ENCODE peak calls at places on chromosomes 12 and 14, in eight cellular contexts. W is CD8-positive, alpha-beta T cell; L is psoas muscle; I is Caco-2; F is HL-60; T is Peyer's patch; R is GM23248; S is mammary epithelial cell. V is an unnamed sample.

GRCh38 chr14:32802295-32802694 is 136.4 kb upstream of the NPAS3 start:
- DNase-seq in W (no peak), L (no peak), I (no peak), F (no peak), T (no peak), R (no peak), S (no peak), V (no peak)

GRCh38 chr14:45680531-45680930 is 427.5 kb upstream of the MIS18BP1 start:
- DNase-seq in W (no peak), L (no peak), I (no peak), F (no peak), T (no peak), R (no peak), S (no peak), V (no peak)

GRCh38 chr14:21191809-21192446 is 36.1 kb upstream of the OR5AU1 start:
- DNase-seq in W (peak), L (peak), I (peak), F (peak), T (peak), R (peak), S (peak), V (peak)

GRCh38 chr12:53756300-53757094 is 4.7 kb upstream of the CISTR start:
- DNase-seq in W (no peak), L (no peak), I (no peak), F (no peak), T (no peak), R (no peak), S (no peak), V (no peak)

GRCh38 chr12:44930972-44931600 is 55.0 kb upstream of the NELL2 start:
- DNase-seq in W (peak), L (no peak), I (no peak), F (no peak), T (no peak), R (peak), S (peak), V (peak)

GRCh38 chr12:103632554-103633216 is 45.6 kb downstream of the STAB2 start:
- DNase-seq in W (peak), L (peak), I (peak), F (peak), T (peak), R (peak), S (peak), V (peak)

GRCh38 chr12:47802312-47802711 is 17.4 kb downstream of the HDAC7 start:
- DNase-seq in W (no peak), L (no peak), I (no peak), F (peak), T (no peak), R (peak), S (no peak), V (no peak)

GRCh38 chr14:100131181-100131580 is 28.3 kb downstream of the DEGS2 start:
- DNase-seq in W (no peak), L (no peak), I (peak), F (no peak), T (no peak), R (no peak), S (no peak), V (no peak)

GRCh38 chr14:103456167-103456835 is 66.3 kb downstream of the CKB start:
- DNase-seq in W (no peak), L (no peak), I (no peak), F (no peak), T (no peak), R (peak), S (no peak), V (peak)

GRCh38 chr12:59452259-59452658 is 143.6 kb upstream of the SLC16A7 start:
- DNase-seq in W (no peak), L (no peak), I (no peak), F (no peak), T (no peak), R (peak), S (peak), V (peak)

GRCh38 chr14:97459180-97459579 is 662.0 kb downstream of the VRK1 start:
- DNase-seq in W (no peak), L (no peak), I (no peak), F (no peak), T (no peak), R (no peak), S (no peak), V (no peak)

GRCh38 chr14:92794547-92794941 is 439 bp downstream of the GOLGA5 start:
- DNase-seq in W (peak), L (no peak), I (no peak), F (no peak), T (no peak), R (peak), S (peak), V (peak)

GRCh38 chr14:41925409-41925808 is 318.7 kb downstream of the LRFN5 start:
- DNase-seq in W (no peak), L (no peak), I (no peak), F (no peak), T (no peak), R (peak), S (no peak), V (peak)

GRCh38 chr12:68537571-68537970 is 73.1 kb upstream of the RAP1B start:
- DNase-seq in W (no peak), L (no peak), I (no peak), F (no peak), T (no peak), R (no peak), S (no peak), V (no peak)

GRCh38 chr14:104445086-104445485 is 134.5 kb upstream of the C14orf180 start:
- DNase-seq in W (no peak), L (no peak), I (no peak), F (no peak), T (peak), R (no peak), S (no peak), V (no peak)

GRCh38 chr12:40144023-40144422 is 38.1 kb upstream of the SLC2A13 start:
- DNase-seq in W (no peak), L (no peak), I (no peak), F (peak), T (no peak), R (no peak), S (no peak), V (no peak)

GRCh38 chr12:7113389-7113871 is 4.4 kb upstream of the C1RL start:
- DNase-seq in W (peak), L (no peak), I (peak), F (peak), T (peak), R (peak), S (peak), V (peak)

GRCh38 chr12:46627686-46628085 is 198.1 kb downstream of the SLC38A4 start:
- DNase-seq in W (no peak), L (no peak), I (no peak), F (no peak), T (no peak), R (no peak), S (peak), V (no peak)

GRCh38 chr14:55927059-55927458 is 191.2 kb upstream of the PELI2 start:
- DNase-seq in W (no peak), L (no peak), I (peak), F (no peak), T (peak), R (no peak), S (no peak), V (no peak)

GRCh38 chr12:65300679-65301349 is 22.3 kb downstream of the MSRB3 start:
- DNase-seq in W (no peak), L (no peak), I (peak), F (no peak), T (no peak), R (peak), S (peak), V (peak)

GRCh38 chr14:105760691-105761344 is 234.4 kb downstream of the TMEM121 start:
- DNase-seq in W (no peak), L (no peak), I (no peak), F (no peak), T (no peak), R (no peak), S (no peak), V (no peak)

GRCh38 chr14:94112513-94113060 is 2.1 kb downstream of the IFI27 start:
- DNase-seq in W (no peak), L (no peak), I (no peak), F (no peak), T (peak), R (peak), S (no peak), V (no peak)

GRCh38 chr14:51293149-51293925 is 53.3 kb downstream of the TMX1 start:
- DNase-seq in W (no peak), L (peak), I (no peak), F (no peak), T (no peak), R (peak), S (peak), V (peak)

GRCh38 chr12:53211476-53212381 is 4.7 kb upstream of the ITGB7 start:
- DNase-seq in W (no peak), L (no peak), I (no peak), F (no peak), T (no peak), R (no peak), S (no peak), V (no peak)

GRCh38 chr14:74503256-74503972 is 9.8 kb downstream of the ISCA2 start:
- DNase-seq in W (no peak), L (no peak), I (no peak), F (no peak), T (no peak), R (no peak), S (no peak), V (no peak)

GRCh38 chr14:100914597-100915021 is 11.1 kb upstream of the RTL1 start:
- DNase-seq in W (no peak), L (no peak), I (no peak), F (no peak), T (no peak), R (peak), S (peak), V (peak)

GRCh38 chr14:31127690-31128089 is 79.9 kb downstream of the HECTD1 start:
- DNase-seq in W (peak), L (no peak), I (no peak), F (peak), T (no peak), R (no peak), S (peak), V (no peak)

GRCh38 chr14:31124197-31124596 is 83.4 kb downstream of the HECTD1 start:
- DNase-seq in W (peak), L (no peak), I (no peak), F (no peak), T (no peak), R (no peak), S (no peak), V (no peak)

GRCh38 chr14:31122921-31123320 is 84.7 kb downstream of the HECTD1 start:
- DNase-seq in W (no peak), L (no peak), I (no peak), F (no peak), T (no peak), R (no peak), S (no peak), V (no peak)

GRCh38 chr14:31126680-31127079 is 80.9 kb downstream of the HECTD1 start:
- DNase-seq in W (no peak), L (no peak), I (no peak), F (no peak), T (no peak), R (no peak), S (no peak), V (no peak)

GRCh38 chr14:31125231-31125630 is 82.4 kb downstream of the HECTD1 start:
- DNase-seq in W (no peak), L (no peak), I (no peak), F (no peak), T (no peak), R (no peak), S (no peak), V (no peak)
- H3K4me3 ChIP-seq in W (no peak), L (no peak), I (no peak), F (no peak), T (no peak), R (no peak), S (no peak), V (no peak)

GRCh38 chr12:3951380-3952135 is 78.4 kb upstream of the PARP11 start:
- DNase-seq in W (no peak), L (no peak), I (no peak), F (no peak), T (no peak), R (no peak), S (no peak), V (no peak)

GRCh38 chr12:3945671-3946070 is 72.5 kb upstream of the PARP11 start:
- DNase-seq in W (no peak), L (no peak), I (no peak), F (no peak), T (no peak), R (no peak), S (no peak), V (no peak)

GRCh38 chr12:3950714-3951320 is 77.6 kb upstream of the PARP11 start:
- DNase-seq in W (no peak), L (no peak), I (no peak), F (no peak), T (no peak), R (no peak), S (no peak), V (no peak)

GRCh38 chr12:3944620-3945019 is 71.4 kb upstream of the PARP11 start:
- DNase-seq in W (no peak), L (no peak), I (no peak), F (no peak), T (no peak), R (no peak), S (no peak), V (no peak)

DNA sequence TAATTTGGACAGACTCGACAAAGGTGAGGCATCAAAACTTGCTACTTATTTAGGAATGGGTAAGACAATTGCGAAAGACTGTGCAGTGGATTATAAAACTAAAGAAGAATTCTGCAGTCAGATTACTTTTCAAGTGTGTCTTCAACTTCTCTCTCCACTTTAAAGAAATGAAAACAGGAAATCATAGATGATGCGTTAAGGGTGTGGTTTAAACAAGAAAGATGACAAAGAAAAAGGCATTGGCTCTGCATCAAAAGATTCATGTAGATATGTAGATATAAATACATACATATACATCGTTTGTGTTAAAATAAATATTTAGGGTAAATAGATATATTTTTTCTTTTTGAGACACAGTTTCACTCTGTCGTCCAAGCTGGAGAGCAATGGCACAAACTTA is 74.6 kb upstream of the PARP11 start:
- DNase-seq in W (no peak), L (no peak), I (no peak), F (no peak), T (no peak), R (peak), S (no peak), V (no peak)
- H3K4me3 ChIP-seq in W (no peak), L (no peak), I (no peak), F (no peak), T (no peak), R (no peak), S (no peak), V (no peak)

GRCh38 chr12:128672428-128672827 is 151.3 kb downstream of the SLC15A4 start:
- DNase-seq in W (no peak), L (no peak), I (no peak), F (no peak), T (no peak), R (no peak), S (no peak), V (no peak)
- H3K4me3 ChIP-seq in W (no peak), L (no peak), I (no peak), F (no peak), T (no peak), R (no peak), S (no peak), V (no peak)

DNA sequence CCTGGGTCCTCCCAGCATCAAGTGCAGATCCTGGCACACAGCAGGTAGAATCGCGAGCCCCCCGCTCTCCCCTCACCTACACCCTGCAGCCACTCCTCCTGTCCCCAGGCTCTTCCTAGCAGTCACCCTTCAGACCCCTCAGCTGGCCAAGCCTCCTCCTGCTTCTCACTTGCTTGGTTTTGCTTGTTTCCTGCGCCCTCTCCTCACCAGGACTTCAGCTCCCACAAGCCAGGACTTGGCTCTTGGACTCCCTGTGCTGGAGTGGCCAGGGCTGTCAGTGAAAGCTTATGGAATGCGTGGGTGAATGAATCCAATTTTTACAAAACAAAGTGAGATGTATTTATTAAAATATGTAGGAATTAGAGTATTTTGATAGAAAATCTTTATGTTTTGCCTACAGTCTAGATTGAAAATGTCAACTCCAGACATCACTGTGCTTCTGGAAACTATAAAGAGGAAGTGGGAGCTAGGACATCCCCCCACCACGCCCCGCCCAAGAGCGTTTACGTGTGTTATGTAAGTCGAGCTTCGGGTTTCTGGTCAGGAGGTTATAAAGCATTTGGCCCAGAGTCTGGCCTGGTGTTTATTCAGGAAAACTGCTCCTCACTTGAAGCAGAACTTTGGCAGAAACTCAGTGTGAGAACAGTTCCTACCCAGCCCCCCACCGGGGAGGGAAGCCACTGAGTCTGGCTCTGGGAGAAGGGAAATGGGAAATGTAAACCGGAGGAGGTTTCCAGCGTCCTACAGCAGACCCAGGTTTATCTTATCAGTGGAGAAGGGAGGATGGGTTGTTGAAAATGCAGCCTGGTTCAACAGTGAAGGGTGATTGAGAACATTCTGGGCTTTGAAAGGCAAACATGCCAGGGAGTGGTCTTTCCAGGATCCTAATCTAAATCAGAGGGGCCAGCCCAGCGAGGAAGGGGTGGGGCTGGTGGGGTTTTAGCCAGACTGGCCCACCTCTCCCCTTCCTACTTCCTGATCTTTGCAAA is 8.8 kb downstream of the ALDH2 start:
- DNase-seq in W (no peak), L (peak), I (peak), F (peak), T (peak), R (no peak), S (peak), V (no peak)
- H3K4me3 ChIP-seq in W (no peak), L (peak), I (peak), F (no peak), T (peak), R (no peak), S (no peak), V (no peak)

DNA sequence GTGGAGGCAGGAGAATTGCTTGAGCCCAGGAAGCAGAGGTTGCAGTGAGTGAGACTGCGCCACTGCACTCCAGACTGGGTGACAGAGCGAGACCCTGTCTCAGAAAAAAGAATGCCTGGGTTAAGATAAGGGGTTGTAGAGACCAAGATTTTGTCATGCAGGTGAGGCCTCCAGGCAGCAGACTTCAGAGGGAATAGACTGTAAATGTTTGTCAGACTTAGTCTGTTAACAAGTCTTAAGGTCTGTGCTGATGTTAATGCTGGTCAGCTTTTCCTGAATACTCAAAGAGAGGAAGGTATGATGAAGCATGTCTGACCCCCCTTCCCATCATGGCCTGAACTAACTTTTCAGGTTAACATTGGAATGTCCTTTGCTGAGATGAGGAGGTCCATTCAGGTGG is 83.0 kb upstream of the FUT8 start:
- DNase-seq in W (no peak), L (no peak), I (no peak), F (no peak), T (no peak), R (no peak), S (no peak), V (no peak)
- H3K4me3 ChIP-seq in W (no peak), L (no peak), I (no peak), F (no peak), T (no peak), R (no peak), S (no peak), V (no peak)

GRCh38 chr12:69569236-69569635 is 16.0 kb upstream of the CCT2 start:
- DNase-seq in W (no peak), L (no peak), I (no peak), F (no peak), T (no peak), R (peak), S (peak), V (peak)

GRCh38 chr12:69570545-69571399 is 14.5 kb upstream of the CCT2 start:
- DNase-seq in W (peak), L (no peak), I (peak), F (peak), T (peak), R (peak), S (peak), V (peak)

GRCh38 chr12:69575346-69575745 is 9.9 kb upstream of the CCT2 start:
- DNase-seq in W (no peak), L (no peak), I (no peak), F (no peak), T (no peak), R (peak), S (no peak), V (no peak)

GRCh38 chr12:69566603-69567002 is 18.7 kb upstream of the CCT2 start:
- DNase-seq in W (no peak), L (no peak), I (no peak), F (no peak), T (no peak), R (no peak), S (no peak), V (no peak)

DNA sequence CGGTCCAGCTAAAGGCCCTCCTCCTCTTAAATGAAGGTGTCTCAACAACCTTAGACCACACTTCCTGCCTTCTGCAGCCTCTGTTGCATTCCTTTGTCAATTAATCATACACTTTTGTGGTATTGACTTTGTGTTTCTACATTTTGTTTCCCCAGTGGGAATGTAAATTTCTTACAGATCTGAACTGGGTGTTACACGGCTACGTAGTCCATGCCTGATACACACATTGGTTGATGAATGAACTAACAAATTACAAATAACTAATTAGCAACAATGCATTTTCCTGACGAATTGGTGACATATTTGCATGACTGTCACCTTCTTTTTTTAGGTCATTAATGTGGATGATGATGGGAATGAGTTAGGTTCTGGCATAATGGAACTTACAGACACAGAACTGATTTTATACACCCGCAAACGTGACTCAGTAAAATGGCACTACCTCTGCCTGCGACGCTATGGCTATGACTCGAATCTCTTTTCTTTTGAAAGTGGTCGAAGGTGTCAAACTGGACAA is 15.2 kb upstream of the CCT2 start:
- DNase-seq in W (no peak), L (no peak), I (no peak), F (no peak), T (no peak), R (peak), S (peak), V (peak)
- H3K4me3 ChIP-seq in W (no peak), L (no peak), I (no peak), F (no peak), T (no peak), R (no peak), S (no peak), V (no peak)

DNA sequence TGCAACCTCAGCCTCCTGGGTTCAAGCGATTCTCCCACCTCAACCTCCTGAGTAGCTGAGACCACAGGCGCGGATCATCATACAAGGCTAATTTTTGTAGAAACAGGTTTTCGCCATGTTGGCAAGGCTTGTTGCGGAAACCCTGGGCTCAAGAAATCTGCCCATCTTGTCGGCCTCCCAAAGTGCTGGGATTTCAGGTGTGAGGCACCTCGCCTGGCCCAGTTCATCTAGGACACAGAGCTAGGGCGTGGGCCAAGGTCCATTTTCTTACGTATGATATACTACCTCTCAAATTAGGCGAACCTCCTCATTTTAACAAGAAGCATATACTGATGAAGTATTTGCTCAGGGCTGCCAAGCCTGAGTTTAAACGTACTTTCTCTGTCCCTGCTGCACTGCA is 2.1 kb downstream of the RPS29 start:
- DNase-seq in W (no peak), L (no peak), I (no peak), F (no peak), T (no peak), R (no peak), S (no peak), V (no peak)
- H3K4me3 ChIP-seq in W (peak), L (peak), I (no peak), F (peak), T (peak), R (peak), S (peak), V (peak)